ENCODE peak calls at places on chromosomes 4 and X, in five cellular contexts. D is fibroblast of lung, W is esophagus squamous epithelium, B is lower lobe of right lung, L is stomach. E is an unnamed sample.

GRCh38 chr4:40413396-40413795 is 78.3 kb downstream of the CHRNA9 start:
- DNase-seq in W (no peak), D (no peak), B (no peak), L (no peak), E (no peak)

GRCh38 chrX:66918511-66918910 is 279.6 kb upstream of the EDA2R start:
- DNase-seq in W (no peak), D (no peak), B (no peak), L (no peak), E (no peak)

GRCh38 chr4:10664408-10664807 is 20.2 kb downstream of the CLNK start:
- DNase-seq in W (no peak), B (no peak), D (peak), L (peak), E (peak)

GRCh38 chrX:72079607-72080006 is 52.1 kb downstream of the RTL5 start:
- DNase-seq in W (no peak), L (no peak), D (no peak), B (no peak), E (peak)

GRCh38 chr4:88584471-88584900 is 7.8 kb upstream of the HERC3 start:
- DNase-seq in B (no peak), L (no peak), W (no peak), D (no peak), E (no peak)

GRCh38 chr4:127141857-127142256 is 490.9 kb upstream of the INTU start:
- DNase-seq in W (no peak), L (no peak), D (peak), B (no peak), E (peak)

GRCh38 chr4:188960411-188961093 is 821.3 kb downstream of the TRIML1 start:
- DNase-seq in W (no peak), L (no peak), D (no peak), B (no peak), E (peak)

GRCh38 chr4:25172964-25173917 is 13.0 kb upstream of the SEPSECS start:
- DNase-seq in B (no peak), W (no peak), L (no peak), D (peak), E (peak)

GRCh38 chr4:140686799-140687198 is 69.4 kb downstream of the TBC1D9 start:
- DNase-seq in L (no peak), W (no peak), B (no peak), D (no peak), E (no peak)

GRCh38 chr4:168585168-168586091 is 88.6 kb downstream of the PALLD start:
- DNase-seq in D (peak), B (peak), W (no peak), L (peak), E (peak)

GRCh38 chr4:27098034-27098433 is 237.4 kb downstream of the STIM2 start:
- DNase-seq in L (no peak), D (no peak), W (no peak), B (no peak), E (no peak)

GRCh38 chr4:34679228-34679627 is 1565.1 kb downstream of the ARAP2 start:
- DNase-seq in W (no peak), L (no peak), D (no peak), B (no peak), E (no peak)

GRCh38 chr4:88226143-88226542 is 58.2 kb downstream of the PPM1K start:
- DNase-seq in B (no peak), D (no peak), L (no peak), W (no peak), E (no peak)

GRCh38 chrX:29962061-29962460 is 253.3 kb upstream of the MAGEB2 start:
- DNase-seq in W (no peak), B (no peak), L (no peak), D (no peak), E (no peak)

GRCh38 chrX:137278825-137279224 is 245.0 kb upstream of the GPR101 start:
- DNase-seq in D (no peak), B (no peak), L (no peak), W (no peak), E (no peak)

GRCh38 chrX:18887177-18887820 is 96.6 kb downstream of the PHKA2 start:
- DNase-seq in D (peak), B (peak), L (peak), W (no peak), E (no peak)

GRCh38 chrX:18884916-18885315 is 99.0 kb downstream of the PHKA2 start:
- DNase-seq in L (no peak), B (no peak), W (no peak), D (no peak), E (no peak)

GRCh38 chrX:18885317-18886004 is 98.5 kb downstream of the PHKA2 start:
- DNase-seq in W (no peak), B (no peak), L (no peak), D (peak), E (peak)

GRCh38 chrX:18886344-18887161 is 97.4 kb downstream of the PHKA2 start:
- DNase-seq in W (no peak), D (peak), L (peak), B (peak), E (peak)

GRCh38 chrX:18886005-18886343 is 97.9 kb downstream of the PHKA2 start:
- DNase-seq in B (no peak), L (no peak), D (no peak), W (no peak), E (no peak)
- H3K4me3 ChIP-seq in B (peak), L (peak), D (peak), W (peak), E (no peak)

DNA sequence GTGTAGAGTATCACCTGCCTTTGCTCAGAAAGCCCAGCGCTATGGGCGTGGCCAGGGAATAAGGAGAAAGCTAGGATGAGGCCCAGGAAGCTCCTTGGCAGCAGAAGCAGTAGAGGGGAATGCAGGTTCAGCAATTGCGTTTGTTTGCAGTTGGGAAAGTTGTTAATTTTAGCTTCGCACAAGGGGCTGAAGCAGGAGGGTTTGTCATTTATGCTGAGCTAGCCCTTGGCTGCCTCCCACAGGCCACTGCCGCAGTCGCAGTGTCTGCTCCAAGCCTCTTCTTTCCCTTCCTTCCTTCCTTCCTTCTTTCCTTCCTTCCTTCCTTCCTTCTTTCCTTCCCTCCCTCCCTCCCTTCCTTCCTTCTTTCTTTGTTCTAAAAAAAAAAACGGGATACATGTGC is 21.5 kb downstream of the FRMPD3 start:
- DNase-seq in L (no peak), D (no peak), W (no peak), B (no peak), E (no peak)
- TF ChIP-seq CTCF in L (no peak), D (no peak), W (no peak), B (no peak), E (no peak)

DNA sequence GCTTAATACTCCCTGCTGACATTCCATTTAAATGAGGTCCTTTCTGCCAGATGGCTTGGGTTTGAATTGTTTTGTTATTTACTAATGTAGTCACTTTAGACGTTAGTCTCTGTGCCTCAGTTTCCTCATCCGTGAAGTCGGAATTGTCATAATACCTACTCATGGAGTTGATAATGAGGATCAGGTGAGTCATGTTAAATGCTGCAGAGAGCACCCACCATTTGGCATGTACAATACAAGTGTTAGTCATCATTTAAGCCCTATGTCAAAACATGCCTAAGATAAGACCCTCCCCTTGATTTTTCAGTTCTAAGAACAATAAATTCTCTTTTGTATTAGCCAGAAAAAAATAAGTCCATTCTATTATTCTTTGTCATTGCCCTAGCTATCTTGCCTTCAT is 534.8 kb upstream of the HTR2C start:
- DNase-seq in W (no peak), B (no peak), L (no peak), D (no peak), E (no peak)
- H3K4me3 ChIP-seq in W (no peak), B (no peak), L (no peak), D (no peak), E (no peak)

GRCh38 chrX:153773218-153773611 is 7.6 kb upstream of the SRPK3 start:
- DNase-seq in W (no peak), D (no peak), L (no peak), B (peak), E (no peak)

GRCh38 chrX:153775631-153776595 is 4.9 kb upstream of the SRPK3 start:
- DNase-seq in L (no peak), B (no peak), D (no peak), W (no peak), E (no peak)

GRCh38 chrX:153773741-153774575 is 6.9 kb upstream of the SRPK3 start:
- DNase-seq in L (no peak), B (peak), W (no peak), D (no peak), E (no peak)

GRCh38 chrX:153775293-153775595 is 5.6 kb upstream of the SRPK3 start:
- DNase-seq in B (peak), W (no peak), L (no peak), D (no peak), E (no peak)

DNA sequence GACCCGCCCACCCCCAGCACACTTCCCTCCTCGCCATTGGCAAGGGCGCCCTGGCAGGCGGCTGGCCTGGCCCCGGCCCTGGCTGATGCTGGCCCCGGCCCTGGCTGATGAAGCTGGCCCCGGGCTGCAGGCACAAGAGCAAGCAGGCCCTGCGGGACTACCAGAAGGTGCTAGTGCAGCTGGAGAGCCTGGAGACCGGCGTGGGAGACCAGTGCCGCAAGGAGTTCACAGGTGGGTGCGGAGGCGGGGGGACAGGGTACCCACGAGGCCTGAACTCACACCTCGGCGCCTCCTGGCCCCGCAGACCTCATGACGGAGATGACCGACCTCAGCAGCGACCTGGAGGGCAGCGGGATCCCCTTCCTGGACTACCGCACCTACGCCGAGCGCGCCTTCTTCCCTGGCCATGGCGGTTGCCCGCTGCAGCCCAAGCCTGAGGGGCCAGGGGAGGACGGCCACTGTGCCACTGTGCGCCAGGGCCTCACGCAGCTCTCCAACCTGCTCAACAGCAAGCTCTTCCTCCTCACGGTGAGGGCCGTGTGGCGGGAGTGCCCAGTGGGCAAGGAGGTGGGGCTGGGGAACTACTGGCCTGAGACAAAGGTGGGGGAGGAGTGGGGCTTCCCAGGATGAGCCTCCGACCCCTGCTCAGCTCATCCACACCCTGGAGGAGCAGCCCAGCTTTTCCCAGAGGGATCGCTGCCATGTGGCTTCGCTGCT is 6.1 kb upstream of the SRPK3 start:
- DNase-seq in B (peak), L (no peak), D (no peak), W (no peak), E (no peak)
- TF ChIP-seq CTCF in B (no peak), L (no peak), D (no peak), W (no peak), E (no peak)

GRCh38 chr4:80008351-80008750 is 64.7 kb downstream of the ANTXR2 start:
- DNase-seq in B (no peak), D (no peak), L (no peak), W (no peak), E (no peak)
- H3K4me3 ChIP-seq in B (no peak), D (no peak), L (no peak), W (no peak), E (no peak)

GRCh38 chr4:108512615-108513505 is 107.5 kb upstream of the RPL34 start:
- DNase-seq in W (no peak), L (no peak), D (peak), B (no peak), E (peak)
- TF ChIP-seq CTCF in W (no peak), L (no peak), D (peak), B (peak), E (peak)

DNA sequence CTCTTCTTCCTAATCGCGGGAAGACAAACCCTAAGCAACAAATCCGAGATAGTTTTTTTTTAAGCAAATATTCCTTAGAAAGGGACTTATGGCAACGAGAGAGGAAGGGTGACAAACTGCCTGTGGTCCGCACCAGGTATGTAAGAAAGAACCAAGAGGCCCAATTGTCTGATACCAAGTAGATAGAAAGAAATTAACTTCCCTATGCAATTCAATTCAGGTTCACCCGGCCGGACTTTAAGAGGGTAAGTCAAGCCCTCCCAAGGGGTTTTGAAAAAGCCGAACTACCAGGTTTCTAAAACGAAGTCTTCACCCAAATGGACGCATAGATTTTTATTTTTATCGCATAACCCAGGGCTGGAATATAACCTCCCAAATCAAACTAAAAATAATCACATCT is 1.7 kb upstream of the MAB21L2 start:
- DNase-seq in L (no peak), B (no peak), D (no peak), W (no peak), E (no peak)
- H3K4me3 ChIP-seq in L (peak), B (peak), D (peak), W (peak), E (peak)

DNA sequence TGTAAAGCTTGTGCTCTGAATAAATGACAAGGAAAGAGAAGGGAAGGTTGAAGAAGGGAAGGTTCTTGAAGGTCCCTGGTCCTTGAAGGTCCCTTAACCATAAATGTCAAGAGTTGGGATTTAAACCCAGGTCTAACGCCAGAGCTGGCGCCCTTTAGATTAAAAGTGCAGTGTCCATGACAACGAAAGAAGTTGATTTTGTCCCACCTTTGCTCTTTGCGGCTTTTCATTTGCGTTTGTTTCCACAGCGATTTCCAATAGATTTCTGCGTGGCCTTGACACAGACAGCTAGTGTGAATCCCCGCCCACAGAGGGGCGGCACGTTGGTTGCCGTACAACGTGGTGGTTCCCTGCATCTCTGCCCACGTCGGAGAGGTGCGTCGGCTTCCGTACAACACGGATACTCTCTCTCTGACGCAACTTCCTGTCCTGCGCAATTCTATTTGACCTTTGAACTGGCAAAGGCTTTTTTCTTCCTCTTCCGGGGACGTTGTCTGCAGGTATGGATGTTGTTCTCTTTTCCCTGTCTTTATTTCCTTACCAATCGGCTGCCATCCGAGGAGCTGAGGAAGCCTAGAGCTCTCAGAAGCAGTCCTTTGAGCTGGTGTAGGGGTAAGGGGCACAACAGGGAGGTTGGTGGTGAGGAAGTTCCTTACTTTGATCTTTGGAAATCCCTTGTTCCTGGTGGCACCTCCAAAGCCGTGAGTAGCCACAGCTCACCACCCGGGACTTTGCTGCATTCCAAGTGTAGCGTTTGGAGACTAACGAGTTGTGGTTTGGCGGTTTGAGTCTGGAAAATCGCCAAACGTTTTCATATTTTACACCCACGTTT is at the start of gene RPL34:
- DNase-seq in B (peak), D (peak), W (peak), L (peak), E (peak)
- TF ChIP-seq CTCF in B (no peak), D (no peak), W (no peak), L (no peak), E (no peak)

E was measured in astrocyte of the spinal cord.